ENCODE peak calls at places on chromosomes 2 and 18, in four cellular contexts. B is H1, F is IMR-90, Z is H9. K is an unnamed sample.

GRCh38 chr2:7539760-7540159 is 622.5 kb downstream of the RNF144A start:
- DNase-seq in F (no peak), Z (no peak), B (no peak), K (peak; percentile 63)

GRCh38 chr2:190344275-190344827 is 962 bp downstream of the INPP1 start:
- DNase-seq in B (no peak), F (no peak), Z (no peak), K (peak; percentile 44)

GRCh38 chr2:163736433-163737168 is 793 bp upstream of the FIGN start:
- DNase-seq in B (peak; percentile 43), Z (peak; percentile 75), F (no peak), K (peak; percentile 72)

GRCh38 chr2:118202707-118203303 is 114.5 kb downstream of the INSIG2 start:
- DNase-seq in B (no peak), Z (peak; percentile 71), F (peak; percentile 36), K (peak; percentile 43)

GRCh38 chr18:34806527-34806926 is 96.4 kb downstream of the DTNA start:
- DNase-seq in F (no peak), B (no peak), Z (no peak), K (no peak)

GRCh38 chr2:190849774-190850173 is 30.8 kb upstream of the GLS start:
- DNase-seq in Z (no peak), F (peak; percentile 88), B (no peak), K (no peak)

GRCh38 chr2:63424329-63425078 is 163.8 kb downstream of the WDPCP start:
- DNase-seq in B (peak; percentile 19), Z (peak; percentile 47), F (peak; percentile 41), K (peak; percentile 31)

GRCh38 chr2:53509827-53510785 is 257.5 kb upstream of the CHAC2 start:
- DNase-seq in Z (peak; percentile 33), B (no peak), F (no peak), K (no peak)

GRCh38 chr2:23381084-23381483 is 3.9 kb upstream of the KLHL29 start:
- DNase-seq in B (no peak), F (peak; percentile 77), Z (no peak), K (peak; percentile 78)

GRCh38 chr2:102187191-102188150 is 648 bp downstream of the IL1RL2 start:
- DNase-seq in B (no peak), F (peak; percentile 10), Z (no peak), K (no peak)

GRCh38 chr2:150400849-150401248 is 86.6 kb downstream of the RND3 start:
- DNase-seq in B (no peak), Z (no peak), F (no peak), K (no peak)

GRCh38 chr2:79887747-79888374 is 375.0 kb downstream of the CTNNA2 start:
- DNase-seq in Z (peak; percentile 33), F (peak; percentile 71), B (no peak), K (peak; percentile 65)

GRCh38 chr18:45755936-45756335 is 32.0 kb downstream of the SLC14A1 start:
- DNase-seq in Z (no peak), F (peak; percentile 79), B (no peak), K (peak; percentile 24)
- H2BK15ac ChIP-seq in Z (no peak overlapping the region), F (peak overlapping the region; percentile 81), B (peak overlapping the region; percentile 13), K (no peak overlapping the region)

DNA sequence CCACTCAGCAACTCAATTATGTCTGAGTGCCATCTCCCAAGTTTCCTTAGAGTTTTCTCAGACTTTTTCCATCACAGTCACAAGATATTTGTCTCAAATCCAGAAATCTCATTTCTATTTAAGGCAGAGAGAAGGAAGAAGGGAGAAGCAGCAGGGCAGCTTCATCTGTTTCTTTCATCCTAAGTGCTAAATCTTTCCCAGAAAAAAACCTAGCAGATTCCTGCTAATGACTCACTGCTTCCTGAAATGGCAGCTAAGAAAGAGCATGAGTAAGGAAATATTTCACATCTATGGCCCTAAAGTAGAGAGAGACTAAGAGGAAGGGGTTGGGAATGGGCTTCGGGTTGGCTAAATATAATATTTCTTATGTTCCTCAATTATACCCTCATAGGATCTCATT is 88.0 kb downstream of the KYNU start:
- DNase-seq in B (no peak), Z (no peak), F (peak; percentile 78), K (peak; percentile 82)
- H2BK15ac ChIP-seq in B (no peak overlapping the region), Z (no peak overlapping the region), F (no peak overlapping the region), K (no peak overlapping the region)

DNA sequence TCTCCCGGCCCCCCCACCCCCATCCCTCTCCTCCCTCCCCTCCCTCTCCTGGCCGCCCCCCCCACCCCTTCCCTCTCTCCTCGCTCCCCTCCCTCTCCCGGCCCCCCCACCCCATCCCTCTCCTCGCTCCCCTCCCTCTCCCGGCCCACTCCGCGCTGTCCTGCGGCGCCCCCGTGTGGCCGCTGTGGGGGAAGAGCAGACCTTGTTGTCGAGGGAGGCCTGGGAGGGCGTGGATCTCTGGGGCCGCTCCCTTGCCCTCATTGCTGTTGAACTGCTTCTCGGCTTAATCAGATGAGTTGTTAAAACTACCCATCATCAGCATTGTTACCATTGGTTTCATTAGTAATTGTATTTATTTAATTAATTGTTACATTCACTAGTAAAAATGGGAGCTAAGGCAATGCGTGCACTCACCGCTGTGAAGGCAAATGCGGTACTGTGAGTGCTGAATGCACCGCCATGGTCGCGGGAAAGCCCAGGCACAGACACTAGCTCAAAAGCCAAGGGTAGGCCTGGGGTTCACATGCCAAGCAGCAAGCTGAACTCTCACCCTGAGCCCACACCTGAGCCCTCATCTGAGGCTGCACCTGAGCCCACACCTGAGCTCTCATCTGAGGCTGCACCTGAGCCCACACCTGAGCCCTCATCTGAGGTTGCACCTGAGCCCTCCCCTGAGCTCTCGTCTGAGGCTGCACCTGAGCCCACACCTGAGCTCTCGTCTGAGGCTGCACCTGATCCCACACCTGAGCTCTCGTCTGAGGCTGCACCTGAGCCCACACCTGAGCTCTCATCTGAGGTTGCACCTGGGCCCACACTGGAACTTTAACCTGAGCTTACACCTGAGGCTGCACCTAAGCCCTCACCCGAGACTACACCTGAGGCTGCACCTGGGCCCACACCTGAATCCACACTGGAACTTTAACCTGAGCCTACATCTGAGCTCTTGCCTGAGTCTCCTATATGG is 8.8 kb downstream of the RTP5 start:
- DNase-seq in F (peak; percentile 54), Z (peak; percentile 75), B (peak; percentile 25), K (peak; percentile 74)
- H2BK15ac ChIP-seq in F (no peak overlapping the region), Z (no peak overlapping the region), B (no peak overlapping the region), K (no peak overlapping the region)

GRCh38 chr2:75560768-75561565 is at the start of gene EVA1A:
- DNase-seq in B (peak; percentile 44), Z (peak; percentile 83), F (peak; percentile 81), K (peak; percentile 78)
- H2BK15ac ChIP-seq in B (no peak within 1 kb of the TSS), Z (no peak within 1 kb of the TSS), F (peak within 1 kb of the TSS; percentile 94), K (peak within 1 kb of the TSS; percentile 91)

GRCh38 chr2:68253211-68254068 is 1.1 kb upstream of the PPP3R1 start:
- DNase-seq in Z (no peak), F (peak; percentile 30), B (no peak), K (peak; percentile 75)

GRCh38 chr2:68252407-68253210 is at the start of gene PPP3R1:
- DNase-seq in B (peak; percentile 84), F (peak; percentile 96), Z (peak; percentile 96), K (peak; percentile 96)

GRCh38 chr2:68250652-68251186 is 1.6 kb downstream of the PPP3R1 start:
- DNase-seq in F (no peak), B (no peak), Z (no peak), K (no peak)

GRCh38 chr2:68251187-68251854 is 1.0 kb downstream of the PPP3R1 start:
- DNase-seq in B (peak; percentile 25), Z (peak; percentile 70), F (peak; percentile 76), K (peak; percentile 86)

GRCh38 chr2:68251855-68252406 is 401 bp downstream of the PPP3R1 start:
- DNase-seq in B (no peak), F (no peak), Z (peak; percentile 37), K (no peak)
- H2BK15ac ChIP-seq in B (no peak overlapping the region), F (no peak overlapping the region), Z (no peak overlapping the region), K (peak overlapping the region; percentile 86)